ENCODE peak calls at places on chromosomes 7 and 10, in seven cellular contexts. One of them, this sample, is unnamed.

GRCh38 chr10:119770928-119771327 is 45.1 kb downstream of the INPP5F start:
- DNase-seq in lower leg skin: no peak
- DNase-seq in GM12878: no peak
- DNase-seq in fibroblast of lung: peak
- DNase-seq in bronchial epithelial cell: peak
- DNase-seq in epithelial cell of esophagus: peak
- DNase-seq in mammary epithelial cell: peak
- DNase-seq in this sample: no peak

GRCh38 chr7:20229652-20230500 is 12.7 kb upstream of the MACC1 start:
- DNase-seq in lower leg skin: no peak
- DNase-seq in GM12878: no peak
- DNase-seq in fibroblast of lung: peak
- DNase-seq in bronchial epithelial cell: peak
- DNase-seq in epithelial cell of esophagus: peak
- DNase-seq in mammary epithelial cell: peak
- DNase-seq in this sample: no peak

GRCh38 chr10:120897343-120897742 is 46.2 kb downstream of the WDR11 start:
- DNase-seq in lower leg skin: no peak
- DNase-seq in GM12878: no peak
- DNase-seq in fibroblast of lung: peak
- DNase-seq in bronchial epithelial cell: peak
- DNase-seq in epithelial cell of esophagus: no peak
- DNase-seq in mammary epithelial cell: peak
- DNase-seq in this sample: no peak

GRCh38 chr10:90308223-90308622 is 549.6 kb downstream of the HTR7 start:
- DNase-seq in lower leg skin: no peak
- DNase-seq in GM12878: no peak
- DNase-seq in fibroblast of lung: no peak
- DNase-seq in bronchial epithelial cell: no peak
- DNase-seq in epithelial cell of esophagus: no peak
- DNase-seq in mammary epithelial cell: no peak
- DNase-seq in this sample: no peak

GRCh38 chr7:128882134-128882533 is 19.5 kb downstream of the ATP6V1F start:
- DNase-seq in lower leg skin: no peak
- DNase-seq in GM12878: no peak
- DNase-seq in fibroblast of lung: no peak
- DNase-seq in bronchial epithelial cell: no peak
- DNase-seq in epithelial cell of esophagus: no peak
- DNase-seq in mammary epithelial cell: no peak
- DNase-seq in this sample: no peak

GRCh38 chr10:129963076-129963830 is 821 bp downstream of the EBF3 start:
- DNase-seq in lower leg skin: no peak
- DNase-seq in GM12878: no peak
- DNase-seq in fibroblast of lung: no peak
- DNase-seq in bronchial epithelial cell: no peak
- DNase-seq in epithelial cell of esophagus: peak
- DNase-seq in mammary epithelial cell: no peak
- DNase-seq in this sample: no peak

GRCh38 chr10:25865267-25865666 is 68.8 kb upstream of the MYO3A start:
- DNase-seq in lower leg skin: no peak
- DNase-seq in GM12878: no peak
- DNase-seq in fibroblast of lung: no peak
- DNase-seq in bronchial epithelial cell: no peak
- DNase-seq in epithelial cell of esophagus: no peak
- DNase-seq in mammary epithelial cell: no peak
- DNase-seq in this sample: no peak

GRCh38 chr7:126698446-126698845 is 554.3 kb downstream of the GRM8 start:
- DNase-seq in lower leg skin: no peak
- DNase-seq in GM12878: no peak
- DNase-seq in fibroblast of lung: no peak
- DNase-seq in bronchial epithelial cell: peak
- DNase-seq in epithelial cell of esophagus: peak
- DNase-seq in mammary epithelial cell: peak
- DNase-seq in this sample: no peak

GRCh38 chr10:76558996-76559888 is 1078.4 kb downstream of the KCNMA1 start:
- DNase-seq in lower leg skin: no peak
- DNase-seq in GM12878: no peak
- DNase-seq in fibroblast of lung: peak
- DNase-seq in bronchial epithelial cell: no peak
- DNase-seq in epithelial cell of esophagus: no peak
- DNase-seq in mammary epithelial cell: no peak
- DNase-seq in this sample: no peak

GRCh38 chr7:147651601-147652000 is 939.0 kb upstream of the C7orf33 start:
- DNase-seq in lower leg skin: no peak
- DNase-seq in GM12878: no peak
- DNase-seq in fibroblast of lung: no peak
- DNase-seq in bronchial epithelial cell: no peak
- DNase-seq in epithelial cell of esophagus: no peak
- DNase-seq in mammary epithelial cell: no peak
- DNase-seq in this sample: no peak

GRCh38 chr7:873367-874002 is 2.9 kb upstream of the GET4 start:
- DNase-seq in lower leg skin: peak
- DNase-seq in GM12878: peak
- DNase-seq in fibroblast of lung: peak
- DNase-seq in bronchial epithelial cell: peak
- DNase-seq in epithelial cell of esophagus: peak
- DNase-seq in mammary epithelial cell: peak
- DNase-seq in this sample: peak

GRCh38 chr7:92557249-92557648 is 28.7 kb downstream of the RBM48 start:
- DNase-seq in lower leg skin: no peak
- DNase-seq in GM12878: no peak
- DNase-seq in fibroblast of lung: no peak
- DNase-seq in bronchial epithelial cell: no peak
- DNase-seq in epithelial cell of esophagus: no peak
- DNase-seq in mammary epithelial cell: no peak
- DNase-seq in this sample: no peak

GRCh38 chr10:70283445-70284399 is at the start of gene NPFFR1:
- DNase-seq in lower leg skin: no peak
- DNase-seq in GM12878: no peak
- DNase-seq in fibroblast of lung: no peak
- DNase-seq in bronchial epithelial cell: no peak
- DNase-seq in epithelial cell of esophagus: no peak
- DNase-seq in mammary epithelial cell: no peak
- DNase-seq in this sample: no peak

GRCh38 chr10:13439771-13440708 is 88.8 kb downstream of the BEND7 start:
- DNase-seq in lower leg skin: no peak
- DNase-seq in GM12878: no peak
- DNase-seq in fibroblast of lung: peak
- DNase-seq in bronchial epithelial cell: peak
- DNase-seq in epithelial cell of esophagus: peak
- DNase-seq in mammary epithelial cell: peak
- DNase-seq in this sample: peak

GRCh38 chr7:115015619-115016018 is 93.7 kb downstream of the MDFIC start:
- DNase-seq in lower leg skin: no peak
- DNase-seq in GM12878: no peak
- DNase-seq in fibroblast of lung: peak
- DNase-seq in bronchial epithelial cell: no peak
- DNase-seq in epithelial cell of esophagus: no peak
- DNase-seq in mammary epithelial cell: no peak
- DNase-seq in this sample: no peak

DNA sequence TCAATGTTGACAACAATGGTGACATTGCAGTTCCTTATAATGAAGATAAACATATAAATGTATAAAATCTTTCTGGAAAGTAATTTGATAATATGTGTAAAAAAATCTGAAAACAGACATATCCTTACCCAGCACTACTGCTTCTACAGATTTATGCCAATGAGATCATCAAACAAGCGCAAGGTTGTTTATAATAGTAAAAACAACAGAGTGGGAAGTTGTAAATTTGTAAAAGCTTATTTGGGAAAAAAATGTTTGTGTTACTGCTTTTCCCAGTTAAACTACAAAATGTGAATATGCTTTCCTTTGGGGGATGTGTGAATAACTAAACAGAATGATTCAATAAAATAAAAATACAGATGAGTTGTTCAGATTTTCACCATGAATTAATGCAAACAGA is 82.2 kb downstream of the USP6NL start:
- DNase-seq in lower leg skin: no peak
- DNase-seq in GM12878: no peak
- DNase-seq in fibroblast of lung: peak
- DNase-seq in bronchial epithelial cell: no peak
- DNase-seq in epithelial cell of esophagus: no peak
- DNase-seq in mammary epithelial cell: no peak
- DNase-seq in this sample: no peak
- H3K4me3 ChIP-seq in lower leg skin: no peak
- H3K4me3 ChIP-seq in GM12878: no peak
- H3K4me3 ChIP-seq in fibroblast of lung: no peak
- H3K4me3 ChIP-seq in bronchial epithelial cell: no peak
- H3K4me3 ChIP-seq in epithelial cell of esophagus: no peak
- H3K4me3 ChIP-seq in mammary epithelial cell: no peak
- H3K4me3 ChIP-seq in this sample: no peak

DNA sequence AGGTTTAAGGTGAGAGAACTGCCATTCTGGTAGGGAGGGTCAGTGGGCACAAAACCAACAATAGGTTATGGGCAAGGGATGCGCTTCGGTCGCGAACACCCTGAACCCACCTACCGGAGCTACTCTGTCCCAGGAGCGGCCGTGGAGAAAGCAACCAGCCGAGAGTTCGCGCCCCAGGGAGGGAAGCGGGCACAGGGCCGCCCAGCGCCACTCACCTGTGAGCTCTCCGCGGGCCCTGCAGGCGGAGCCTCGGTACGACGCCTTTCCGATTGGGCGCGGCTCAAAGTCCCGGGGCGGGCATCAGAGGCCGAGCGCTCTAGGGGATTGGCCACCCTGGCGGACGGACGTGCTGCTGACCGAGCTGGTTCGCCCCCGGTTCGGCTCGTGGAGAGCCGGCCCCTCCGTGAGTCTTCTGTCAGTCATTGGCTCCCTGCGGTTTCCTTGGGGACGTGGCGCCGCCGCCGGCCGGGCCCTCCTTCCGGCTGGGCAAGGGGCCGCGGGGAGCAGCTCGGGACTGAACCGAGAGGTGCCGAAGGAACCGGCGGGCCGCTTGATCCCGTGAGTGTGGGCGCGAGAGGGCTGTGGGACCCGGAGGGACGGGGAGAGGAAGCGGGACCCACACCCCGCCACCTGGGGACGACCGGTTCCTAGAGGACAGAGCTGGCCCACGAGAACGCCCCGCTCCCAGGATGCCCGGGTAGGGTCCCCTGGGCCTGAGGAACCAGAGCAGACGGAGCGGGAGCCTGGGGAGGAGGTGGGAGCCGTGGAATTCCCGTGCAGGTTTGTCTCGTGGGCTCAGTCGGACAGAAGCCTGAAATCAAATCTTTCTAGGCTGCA is at the start of gene ENTPD7:
- DNase-seq in lower leg skin: peak
- DNase-seq in GM12878: peak
- DNase-seq in fibroblast of lung: peak
- DNase-seq in bronchial epithelial cell: peak
- DNase-seq in epithelial cell of esophagus: peak
- DNase-seq in mammary epithelial cell: peak
- DNase-seq in this sample: peak
- TF ChIP-seq CTCF in lower leg skin: no peak
- TF ChIP-seq CTCF in GM12878: no peak
- TF ChIP-seq CTCF in fibroblast of lung: peak
- TF ChIP-seq CTCF in bronchial epithelial cell: peak
- TF ChIP-seq CTCF in epithelial cell of esophagus: peak
- TF ChIP-seq CTCF in mammary epithelial cell: peak
- TF ChIP-seq CTCF in this sample: no peak

DNA sequence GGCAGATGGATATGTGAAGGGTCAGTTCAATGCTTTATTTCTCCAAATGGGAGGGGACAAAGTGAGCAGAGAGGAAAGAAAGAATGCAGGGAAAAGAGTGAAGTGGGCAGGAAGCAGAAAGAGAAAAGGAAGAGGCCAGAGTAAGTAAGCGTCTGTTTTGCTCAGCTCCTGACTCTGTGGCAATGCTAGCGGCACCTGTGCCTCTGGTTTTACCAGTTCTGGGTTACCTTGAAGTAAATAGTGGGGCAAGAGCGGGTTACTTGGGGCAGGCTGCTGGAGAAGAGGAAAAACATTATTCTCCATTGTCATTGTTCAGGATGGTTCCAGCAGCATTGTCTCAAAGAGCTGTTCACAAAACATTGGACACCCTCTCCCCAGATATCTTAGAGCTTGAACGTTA is 1.9 kb downstream of the TAS2R40 start:
- DNase-seq in lower leg skin: no peak
- DNase-seq in GM12878: no peak
- DNase-seq in fibroblast of lung: no peak
- DNase-seq in bronchial epithelial cell: peak
- DNase-seq in epithelial cell of esophagus: peak
- DNase-seq in mammary epithelial cell: no peak
- DNase-seq in this sample: no peak
- H3K4me3 ChIP-seq in lower leg skin: no peak
- H3K4me3 ChIP-seq in GM12878: no peak
- H3K4me3 ChIP-seq in fibroblast of lung: no peak
- H3K4me3 ChIP-seq in bronchial epithelial cell: no peak
- H3K4me3 ChIP-seq in epithelial cell of esophagus: no peak
- H3K4me3 ChIP-seq in mammary epithelial cell: no peak
- H3K4me3 ChIP-seq in this sample: no peak

GRCh38 chr7:144776447-144776846 is 59.4 kb downstream of the TPK1 start:
- DNase-seq in lower leg skin: no peak
- DNase-seq in GM12878: no peak
- DNase-seq in fibroblast of lung: no peak
- DNase-seq in bronchial epithelial cell: no peak
- DNase-seq in epithelial cell of esophagus: no peak
- DNase-seq in mammary epithelial cell: no peak
- DNase-seq in this sample: no peak

GRCh38 chr7:144775735-144776134 is 60.1 kb downstream of the TPK1 start:
- DNase-seq in lower leg skin: no peak
- DNase-seq in GM12878: no peak
- DNase-seq in fibroblast of lung: no peak
- DNase-seq in bronchial epithelial cell: no peak
- DNase-seq in epithelial cell of esophagus: no peak
- DNase-seq in mammary epithelial cell: no peak
- DNase-seq in this sample: no peak

GRCh38 chr7:144769352-144769751 is 66.5 kb downstream of the TPK1 start:
- DNase-seq in lower leg skin: no peak
- DNase-seq in GM12878: no peak
- DNase-seq in fibroblast of lung: no peak
- DNase-seq in bronchial epithelial cell: no peak
- DNase-seq in epithelial cell of esophagus: no peak
- DNase-seq in mammary epithelial cell: no peak
- DNase-seq in this sample: no peak

GRCh38 chr7:144768633-144769032 is 67.2 kb downstream of the TPK1 start:
- DNase-seq in lower leg skin: no peak
- DNase-seq in GM12878: no peak
- DNase-seq in fibroblast of lung: no peak
- DNase-seq in bronchial epithelial cell: no peak
- DNase-seq in epithelial cell of esophagus: no peak
- DNase-seq in mammary epithelial cell: no peak
- DNase-seq in this sample: no peak

GRCh38 chr7:144771921-144772320 is 63.9 kb downstream of the TPK1 start:
- DNase-seq in lower leg skin: no peak
- DNase-seq in GM12878: no peak
- DNase-seq in fibroblast of lung: no peak
- DNase-seq in bronchial epithelial cell: no peak
- DNase-seq in epithelial cell of esophagus: no peak
- DNase-seq in mammary epithelial cell: no peak
- DNase-seq in this sample: no peak
- TF ChIP-seq CTCF in lower leg skin: no peak
- TF ChIP-seq CTCF in GM12878: no peak
- TF ChIP-seq CTCF in fibroblast of lung: no peak
- TF ChIP-seq CTCF in bronchial epithelial cell: no peak
- TF ChIP-seq CTCF in epithelial cell of esophagus: no peak
- TF ChIP-seq CTCF in mammary epithelial cell: no peak
- TF ChIP-seq CTCF in this sample: no peak

GRCh38 chr10:5897504-5897903 is 7.5 kb downstream of the FBH1 start:
- DNase-seq in lower leg skin: no peak
- DNase-seq in GM12878: no peak
- DNase-seq in fibroblast of lung: no peak
- DNase-seq in bronchial epithelial cell: no peak
- DNase-seq in epithelial cell of esophagus: no peak
- DNase-seq in mammary epithelial cell: no peak
- DNase-seq in this sample: no peak
- H3K4me3 ChIP-seq in lower leg skin: no peak
- H3K4me3 ChIP-seq in GM12878: no peak
- H3K4me3 ChIP-seq in fibroblast of lung: no peak
- H3K4me3 ChIP-seq in bronchial epithelial cell: no peak
- H3K4me3 ChIP-seq in epithelial cell of esophagus: no peak
- H3K4me3 ChIP-seq in mammary epithelial cell: no peak
- H3K4me3 ChIP-seq in this sample: no peak